ENCODE peak calls at places on chromosomes 12 and 14, in ten cellular contexts. Y is tibial artery; X is A549; D is endodermal cell; N is CD8-positive, alpha-beta memory T cell; I is fibroblast of lung; U is upper lobe of right lung; J is body of pancreas; T is SJSA1; G is mesendoderm. V is an unnamed sample. For H3K4me1, the result is how much of the 10 kb centered on the place peaks cover.

GRCh38 chr14:83548061-83548839 is 1981.7 kb upstream of the FLRT2 start:
- DNase-seq in Y (no peak), X (no peak), D (no peak), N (no peak), I (peak), U (no peak), J (no peak), T (no peak), G (peak), V (no peak)

GRCh38 chr12:77299001-77299400 is 233.6 kb upstream of the E2F7 start:
- DNase-seq in Y (no peak), X (no peak), D (no peak), N (no peak), I (peak), U (no peak), J (no peak), T (no peak), G (no peak), V (no peak)

GRCh38 chr14:48537600-48537999 is 862.2 kb upstream of the MDGA2 start:
- DNase-seq in Y (no peak), X (no peak), D (no peak), N (no peak), I (no peak), U (no peak), J (no peak), T (no peak), G (no peak), V (no peak)

GRCh38 chr12:12240671-12241345 is 26.0 kb downstream of the LRP6 start:
- DNase-seq in Y (no peak), X (peak), D (no peak), N (no peak), I (peak), U (no peak), J (no peak), T (no peak), G (no peak), V (no peak)

GRCh38 chr14:54743382-54743781 is 159.2 kb downstream of the GCH1 start:
- DNase-seq in Y (no peak), X (no peak), D (no peak), N (no peak), I (no peak), U (no peak), J (no peak), T (no peak), G (no peak), V (no peak)

GRCh38 chr12:44157359-44157758 is 321.5 kb downstream of the TMEM117 start:
- DNase-seq in Y (no peak), X (no peak), D (no peak), N (no peak), I (no peak), U (no peak), J (no peak), T (no peak), G (no peak), V (no peak)

GRCh38 chr14:89607453-89607852 is 190.4 kb upstream of the FOXN3 start:
- DNase-seq in Y (no peak), X (no peak), D (no peak), N (no peak), I (peak), U (no peak), J (no peak), T (no peak), G (no peak), V (no peak)

GRCh38 chr14:39145266-39145966 is 24.7 kb downstream of the TRAPPC6B start:
- DNase-seq in Y (no peak), X (no peak), D (no peak), N (no peak), I (no peak), U (no peak), J (no peak), T (no peak), G (no peak), V (no peak)

GRCh38 chr12:123696209-123696608 is 15.9 kb upstream of the ATP6V0A2 start:
- DNase-seq in Y (no peak), X (no peak), D (no peak), N (no peak), I (no peak), U (no peak), J (peak), T (no peak), G (no peak), V (no peak)

GRCh38 chr12:125861299-125862281 is 796.4 kb downstream of the AACS start:
- DNase-seq in Y (no peak), X (no peak), D (peak), N (no peak), I (peak), U (peak), J (peak), T (no peak), G (no peak), V (no peak)

GRCh38 chr14:50012644-50013043 is 103.7 kb downstream of the VCPKMT start:
- DNase-seq in Y (no peak), X (no peak), D (no peak), N (no peak), I (peak), U (no peak), J (no peak), T (no peak), G (no peak), V (no peak)

GRCh38 chr12:25994901-25995625 is 36.6 kb downstream of the RASSF8 start:
- DNase-seq in Y (no peak), X (no peak), D (peak), N (no peak), I (peak), U (no peak), J (no peak), T (peak), G (peak), V (no peak)
- H3K4me1 ChIP-seq in Y (under half), X (under half), D (under half), N (under half), I (under half), U (under half), J (under half), T (half or more), G (under half), V (under half)

GRCh38 chr12:32987526-32987925 is 90.9 kb upstream of the PKP2 start:
- DNase-seq in Y (no peak), X (no peak), D (no peak), N (no peak), I (no peak), U (no peak), J (no peak), T (no peak), G (no peak), V (no peak)
- H3K4me1 ChIP-seq in Y (under half), X (under half), D (under half), N (under half), I (under half), U (under half), J (under half), T (under half), G (under half), V (under half)

DNA sequence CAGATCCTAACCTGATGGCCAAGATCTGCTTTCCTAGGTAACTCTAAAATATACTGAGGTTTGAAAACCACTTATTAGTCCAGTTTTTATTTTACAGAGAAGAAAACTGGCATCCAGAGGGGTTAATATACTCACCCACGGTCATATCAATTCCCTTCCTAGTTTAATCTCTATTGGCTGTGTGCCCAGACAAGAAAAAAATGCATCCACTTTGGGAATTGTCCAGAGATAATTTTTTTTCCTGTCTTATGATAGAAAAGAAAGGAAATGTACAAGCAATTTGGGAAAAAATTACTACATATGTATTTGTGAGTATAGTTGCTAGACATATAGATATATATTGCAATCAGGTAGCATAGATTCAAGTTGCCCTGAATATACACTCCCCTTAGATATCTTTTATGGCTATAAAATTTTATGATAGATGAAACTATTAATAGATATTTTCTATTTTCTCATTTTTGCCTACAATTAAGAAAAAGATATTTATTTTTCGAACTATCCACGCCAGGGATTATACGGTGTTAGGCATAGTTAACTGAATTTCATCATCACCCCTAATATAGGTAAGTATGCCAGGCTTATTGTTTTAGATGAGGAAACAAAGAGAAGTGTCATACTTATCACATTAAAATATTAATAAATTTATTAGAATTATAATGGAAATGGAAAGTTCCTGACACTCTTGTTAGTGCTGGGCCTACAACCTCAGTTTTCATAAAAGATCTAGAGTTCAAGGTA is 100.5 kb upstream of the SLC38A2 start:
- DNase-seq in Y (no peak), X (peak), D (no peak), N (no peak), I (peak), U (no peak), J (no peak), T (peak), G (no peak), V (no peak)
- H3K4me1 ChIP-seq in Y (under half), X (half or more), D (under half), N (under half), I (under half), U (under half), J (under half), T (under half), G (under half), V (under half)

GRCh38 chr14:22478670-22479069 is 110.4 kb downstream of the DAD1 start:
- DNase-seq in Y (no peak), X (no peak), D (no peak), N (no peak), I (peak), U (no peak), J (no peak), T (no peak), G (no peak), V (no peak)

GRCh38 chr14:22477569-22478194 is 111.3 kb downstream of the DAD1 start:
- DNase-seq in Y (no peak), X (no peak), D (no peak), N (no peak), I (no peak), U (no peak), J (no peak), T (no peak), G (no peak), V (no peak)

GRCh38 chr14:22479781-22480464 is 109.1 kb downstream of the DAD1 start:
- DNase-seq in Y (no peak), X (no peak), D (no peak), N (no peak), I (peak), U (no peak), J (no peak), T (peak), G (no peak), V (no peak)

GRCh38 chr14:22478247-22478646 is 110.8 kb downstream of the DAD1 start:
- DNase-seq in Y (no peak), X (no peak), D (no peak), N (no peak), I (no peak), U (no peak), J (no peak), T (no peak), G (no peak), V (no peak)

GRCh38 chr14:22479132-22479531 is 109.9 kb downstream of the DAD1 start:
- DNase-seq in Y (no peak), X (no peak), D (no peak), N (no peak), I (no peak), U (no peak), J (no peak), T (peak), G (no peak), V (no peak)
- H3K4me1 ChIP-seq in Y (under half), X (under half), D (under half), N (under half), I (under half), U (under half), J (under half), T (under half), G (under half), V (under half)

GRCh38 chr14:91330846-91331245 is 86.3 kb upstream of the GPR68 start:
- DNase-seq in Y (no peak), X (no peak), D (no peak), N (peak), I (no peak), U (no peak), J (no peak), T (no peak), G (no peak), V (no peak)
- H3K4me1 ChIP-seq in Y (under half), X (under half), D (under half), N (half or more), I (under half), U (under half), J (under half), T (under half), G (under half), V (under half)

GRCh38 chr14:23436327-23437141 is 1.1 kb upstream of the MYH7 start:
- DNase-seq in Y (no peak), X (no peak), D (peak), N (no peak), I (no peak), U (no peak), J (peak), T (no peak), G (peak), V (no peak)
- H3K4me1 ChIP-seq in Y (under half), X (under half), D (under half), N (under half), I (under half), U (under half), J (under half), T (under half), G (under half), V (under half)

GRCh38 chr12:106135075-106135474 is 3.7 kb downstream of the NUAK1 start:
- DNase-seq in Y (no peak), X (no peak), D (peak), N (no peak), I (peak), U (no peak), J (no peak), T (no peak), G (no peak), V (no peak)

GRCh38 chr12:106134294-106134949 is 4.3 kb downstream of the NUAK1 start:
- DNase-seq in Y (no peak), X (no peak), D (peak), N (no peak), I (peak), U (no peak), J (no peak), T (no peak), G (no peak), V (no peak)

GRCh38 chr12:106132175-106133135 is 6.3 kb downstream of the NUAK1 start:
- DNase-seq in Y (no peak), X (no peak), D (peak), N (no peak), I (no peak), U (no peak), J (no peak), T (peak), G (peak), V (no peak)

GRCh38 chr12:106131671-106132070 is 7.1 kb downstream of the NUAK1 start:
- DNase-seq in Y (no peak), X (peak), D (peak), N (no peak), I (peak), U (no peak), J (no peak), T (peak), G (no peak), V (no peak)

GRCh38 chr12:106133136-106134087 is 5.3 kb downstream of the NUAK1 start:
- DNase-seq in Y (no peak), X (peak), D (peak), N (no peak), I (peak), U (no peak), J (no peak), T (peak), G (peak), V (no peak)
- H3K4me1 ChIP-seq in Y (under half), X (half or more), D (under half), N (under half), I (under half), U (under half), J (under half), T (half or more), G (under half), V (half or more)

GRCh38 chr12:91327889-91328288 is 145.3 kb upstream of the DCN start:
- DNase-seq in Y (no peak), X (no peak), D (no peak), N (no peak), I (peak), U (no peak), J (no peak), T (no peak), G (no peak), V (no peak)

GRCh38 chr12:91335724-91336123 is 153.1 kb upstream of the DCN start:
- DNase-seq in Y (no peak), X (no peak), D (no peak), N (no peak), I (no peak), U (no peak), J (no peak), T (no peak), G (no peak), V (no peak)

GRCh38 chr12:91331371-91331770 is 148.8 kb upstream of the DCN start:
- DNase-seq in Y (no peak), X (no peak), D (no peak), N (no peak), I (no peak), U (no peak), J (no peak), T (no peak), G (no peak), V (peak)

GRCh38 chr12:91333966-91334365 is 151.3 kb upstream of the DCN start:
- DNase-seq in Y (no peak), X (no peak), D (no peak), N (no peak), I (no peak), U (no peak), J (no peak), T (no peak), G (no peak), V (no peak)

DNA sequence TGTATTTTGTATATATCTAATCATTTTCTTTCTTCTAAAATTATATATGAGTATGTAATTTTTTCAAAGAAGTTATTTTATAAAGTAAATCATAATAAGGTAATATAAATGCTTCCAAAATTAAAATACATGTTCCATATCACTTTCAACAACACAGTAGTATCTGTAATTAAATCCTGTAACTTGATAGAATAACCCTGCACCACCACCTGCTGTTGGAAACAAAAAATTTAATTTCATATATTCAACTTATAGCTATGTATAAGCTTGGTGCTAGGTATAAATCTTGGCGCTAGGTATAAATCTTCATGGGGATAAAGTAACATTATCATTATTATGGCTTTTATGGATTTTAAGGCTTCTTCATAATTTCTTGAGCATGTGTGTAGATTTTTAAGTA is 149.7 kb upstream of the DCN start:
- DNase-seq in Y (no peak), X (no peak), D (no peak), N (no peak), I (no peak), U (no peak), J (no peak), T (no peak), G (no peak), V (no peak)
- H3K4me1 ChIP-seq in Y (under half), X (under half), D (under half), N (under half), I (under half), U (under half), J (under half), T (under half), G (under half), V (under half)

GRCh38 chr14:99566390-99567354 is 37.3 kb downstream of the CCDC85C start:
- DNase-seq in Y (no peak), X (no peak), D (no peak), N (no peak), I (no peak), U (no peak), J (no peak), T (no peak), G (no peak), V (no peak)
- H3K4me1 ChIP-seq in Y (under half), X (half or more), D (under half), N (under half), I (under half), U (half or more), J (half or more), T (half or more), G (under half), V (under half)

V was measured in keratinocyte.